ENCODE peak calls at places on chromosomes 4 and X, in nine cellular contexts. D is HFF-Myc, K is Panc1, N is DMS153, I is M059J, S is HCEC 1CT, H is heart right ventricle, E is hypothalamus, V is NCI-H510A treated with DMSO at 0.1 percent for 48 hours. G is an unnamed sample.

GRCh38 chr4:89539797-89540711 is 232.5 kb upstream of the GPRIN3 start:
- DNase-seq in D (peak), K (no peak), N (no peak), I (peak), S (peak), H (no peak), E (no peak), V (no peak), G (no peak)

GRCh38 chrX:28586891-28587635 is at the start of gene IL1RAPL1:
- DNase-seq in D (peak), K (no peak), N (peak), I (peak), S (peak), H (no peak), E (peak), V (peak), G (no peak)

GRCh38 chr4:184688447-184688846 is 38.9 kb downstream of the PRIMPOL start:
- DNase-seq in D (peak), K (peak), N (no peak), I (peak), S (peak), H (no peak), E (no peak), V (no peak), G (no peak)

GRCh38 chrX:113058634-113059033 is 218.0 kb upstream of the AMOT start:
- DNase-seq in D (no peak), K (no peak), N (no peak), I (peak), S (no peak), H (no peak), E (no peak), V (no peak), G (no peak)

GRCh38 chrX:71489540-71489939 is 43.4 kb upstream of the OGT start:
- DNase-seq in D (no peak), K (no peak), N (no peak), I (no peak), S (no peak), H (no peak), E (no peak), V (no peak), G (no peak)

GRCh38 chrX:25021132-25021498 is 5.3 kb upstream of the ARX start:
- DNase-seq in D (no peak), K (no peak), N (no peak), I (no peak), S (no peak), H (no peak), E (no peak), V (no peak), G (no peak)

GRCh38 chr4:185933078-185933581 is 121.1 kb upstream of the SORBS2 start:
- DNase-seq in D (no peak), K (no peak), N (no peak), I (peak), S (no peak), H (no peak), E (no peak), V (no peak), G (no peak)

GRCh38 chr4:89489338-89489771 is 181.8 kb upstream of the GPRIN3 start:
- DNase-seq in D (no peak), K (no peak), N (no peak), I (no peak), S (no peak), H (no peak), E (no peak), V (no peak), G (no peak)

GRCh38 chrX:20517565-20517964 is 250.9 kb upstream of the RPS6KA3 start:
- DNase-seq in D (peak), K (no peak), N (no peak), I (no peak), S (peak), H (no peak), E (no peak), V (no peak), G (no peak)

GRCh38 chr4:123446791-123447474 is 50.3 kb downstream of the SPRY1 start:
- DNase-seq in D (no peak), K (no peak), N (no peak), I (no peak), S (no peak), H (no peak), E (no peak), V (no peak), G (no peak)

GRCh38 chr4:10960386-10960785 is 275.8 kb upstream of the CLNK start:
- DNase-seq in D (no peak), K (no peak), N (no peak), I (no peak), S (no peak), H (no peak), E (no peak), V (peak), G (no peak)